ENCODE peak calls at places on chromosomes 3 and 15, in four cellular contexts. J is activated gamma-delta T cell; A is cardiac fibroblast; L is activated CD4-positive, alpha-beta T cell treated with anti-CD3 and anti-CD28 coated beads for 1 hour. M is an unnamed sample.

GRCh38 chr3:31710123-31710841 is 177.6 kb downstream of the STT3B start:
- DNase-seq in J (no peak), A (peak; percentile 26), L (no peak), M (peak; percentile 55)

GRCh38 chr15:99154271-99154670 is 49.4 kb downstream of the SYNM start:
- DNase-seq in J (no peak), A (peak; percentile 12), L (no peak), M (no peak)

GRCh38 chr15:64857421-64857820 is 15.7 kb downstream of the PLEKHO2 start:
- DNase-seq in J (no peak), A (peak; percentile 85), L (no peak), M (no peak)

GRCh38 chr3:178060406-178060805 is 475.8 kb upstream of the KCNMB2 start:
- DNase-seq in J (no peak), A (peak; percentile 55), L (no peak), M (no peak)

GRCh38 chr3:12234906-12235305 is 54.0 kb upstream of the PPARG start:
- DNase-seq in J (no peak), A (no peak), L (no peak), M (no peak)

GRCh38 chr3:56303508-56303907 is 164.8 kb downstream of the ERC2 start:
- DNase-seq in J (no peak), A (peak; percentile 79), L (no peak), M (no peak)

GRCh38 chr3:4587061-4587837 is 94.1 kb downstream of the ITPR1 start:
- DNase-seq in J (no peak), A (peak; percentile 50), L (no peak), M (no peak)

GRCh38 chr3:183295211-183295610 is 42.2 kb downstream of the B3GNT5 start:
- DNase-seq in J (no peak), A (peak; percentile 97), L (no peak), M (no peak)

GRCh38 chr15:23384371-23384770 is 29.8 kb downstream of the GOLGA8S start:
- DNase-seq in J (no peak), A (no peak), L (no peak), M (no peak)

GRCh38 chr15:57421110-57421509 is 44.8 kb downstream of the CGNL1 start:
- DNase-seq in J (no peak), A (no peak), L (no peak), M (no peak)

GRCh38 chr3:21621396-21621695 is 129.7 kb downstream of the ZNF385D start:
- DNase-seq in J (no peak), A (peak; percentile 75), L (no peak), M (no peak)

GRCh38 chr3:12969487-12969886 is 103.7 kb downstream of the IQSEC1 start:
- DNase-seq in J (no peak), A (no peak), L (no peak), M (no peak)

GRCh38 chr15:30990451-30991300 is 752 bp downstream of the MTMR10 start:
- DNase-seq in J (no peak), A (peak; percentile 46), L (no peak), M (peak; percentile 19)

GRCh38 chr3:111087924-111088469 is 16.4 kb downstream of the NECTIN3 start:
- DNase-seq in J (no peak), A (no peak), L (no peak), M (no peak)